ENCODE peak calls at places on chromosomes 16 and 17, in seven cellular contexts. L is breast epithelium; M is tibial nerve; J is sigmoid colon; S is GM23338; O is CD8-positive, alpha-beta T cell; Z is A549. W is an unnamed sample.
A peak's percentile ranks its signal among the peaks of the same experiment; 100 is the strongest.

GRCh38 chr17:58056476-58056875 is 26.7 kb upstream of the DYNLL2 start:
- DNase-seq in L (no peak), M (no peak), J (no peak), S (no peak), O (no peak), Z (no peak), W (no peak)

GRCh38 chr17:41917957-41918391 is 777 bp downstream of the ACLY start:
- DNase-seq in L (peak; percentile 26), M (peak; percentile 33), J (peak; percentile 85), S (peak; percentile 52), O (peak; percentile 3), Z (peak; percentile 44), W (peak; percentile 47)

GRCh38 chr17:15350777-15351486 is 9.5 kb upstream of the TEKT3 start:
- DNase-seq in L (no peak), M (no peak), J (peak; percentile 93), S (no peak), O (no peak), Z (no peak), W (peak; percentile 21)

GRCh38 chr16:77805403-77805802 is 17.0 kb downstream of the VAT1L start:
- DNase-seq in L (peak; percentile 21), M (no peak), J (no peak), S (no peak), O (no peak), Z (no peak), W (no peak)

GRCh38 chr16:4373909-4374742 is 2.5 kb downstream of the VASN start:
- DNase-seq in L (peak; percentile 70), M (peak; percentile 78), J (peak; percentile 95), S (peak; percentile 79), O (no peak), Z (peak; percentile 68), W (peak; percentile 99)

GRCh38 chr16:2769675-2770056 is 7.4 kb downstream of the ELOB start:
- DNase-seq in L (peak; percentile 64), M (peak; percentile 79), J (no peak), S (no peak), O (no peak), Z (peak; percentile 41), W (no peak)

GRCh38 chr17:53227514-53227913 is 595.2 kb upstream of the KIF2B start:
- DNase-seq in L (no peak), M (no peak), J (no peak), S (no peak), O (no peak), Z (no peak), W (no peak)

GRCh38 chr16:10579965-10580918 is at the start of gene EMP2:
- DNase-seq in L (peak; percentile 60), M (peak; percentile 67), J (peak; percentile 93), S (peak; percentile 87), O (no peak), Z (peak; percentile 75), W (peak; percentile 78)

GRCh38 chr16:15899538-15900100 is 11.2 kb upstream of the CEP20 start:
- DNase-seq in L (peak; percentile 76), M (no peak), J (no peak), S (no peak), O (no peak), Z (peak; percentile 95), W (peak; percentile 54)

GRCh38 chr16:30786936-30787612 is at the start of gene ZNF629:
- DNase-seq in L (peak; percentile 54), M (no peak), J (peak; percentile 89), S (peak; percentile 95), O (no peak), Z (peak; percentile 77), W (peak; percentile 79)

GRCh38 chr17:20852541-20853370 is 190.1 kb downstream of the USP22 start:
- DNase-seq in L (no peak), M (no peak), J (peak; percentile 75), S (peak; percentile 67), O (no peak), Z (peak; percentile 48), W (peak; percentile 69)

GRCh38 chr16:27781195-27781524 is 231.2 kb downstream of the KATNIP start:
- DNase-seq in L (no peak), M (no peak), J (peak; percentile 73), S (no peak), O (no peak), Z (no peak), W (peak; percentile 11)

GRCh38 chr17:73430848-73431247 is 119.0 kb upstream of the CDC42EP4 start:
- DNase-seq in L (no peak), M (no peak), J (no peak), S (no peak), O (no peak), Z (no peak), W (no peak)

GRCh38 chr17:75288784-75289121 is 480 bp downstream of the SLC25A19 start:
- DNase-seq in L (peak; percentile 46), M (no peak), J (no peak), S (peak; percentile 72), O (no peak), Z (no peak), W (no peak)

GRCh38 chr17:39754161-39754957 is 16.6 kb downstream of the GRB7 start:
- DNase-seq in L (peak; percentile 81), M (peak; percentile 76), J (peak; percentile 95), S (peak; percentile 74), O (peak; percentile 99), Z (peak; percentile 85), W (peak; percentile 93)

GRCh38 chr17:69468211-69468610 is 53.7 kb downstream of the MAP2K6 start:
- DNase-seq in L (no peak), M (no peak), J (no peak), S (no peak), O (no peak), Z (peak; percentile 37), W (no peak)

GRCh38 chr16:24516900-24517669 is 22.3 kb upstream of the RBBP6 start:
- DNase-seq in L (peak; percentile 75), M (peak; percentile 69), J (peak; percentile 90), S (peak; percentile 92), O (peak; percentile 62), Z (peak; percentile 91), W (peak; percentile 92)

GRCh38 chr16:49600976-49601375 is 227.4 kb downstream of the C16orf78 start:
- DNase-seq in L (no peak), M (no peak), J (no peak), S (no peak), O (no peak), Z (no peak), W (no peak)

GRCh38 chr17:39705786-39706348 is 6.0 kb downstream of the ERBB2 start:
- DNase-seq in L (peak; percentile 92), M (no peak), J (no peak), S (no peak), O (no peak), Z (no peak), W (no peak)

GRCh38 chr17:12618557-12618956 is 47.1 kb upstream of the MYOCD start:
- DNase-seq in L (no peak), M (no peak), J (no peak), S (no peak), O (no peak), Z (no peak), W (no peak)

GRCh38 chr16:50668368-50669008 is 12.6 kb downstream of the SNX20 start:
- DNase-seq in L (peak; percentile 30), M (no peak), J (no peak), S (no peak), O (no peak), Z (no peak), W (no peak)

GRCh38 chr17:78242024-78242742 is 10.8 kb downstream of the TMEM235 start:
- DNase-seq in L (no peak), M (no peak), J (no peak), S (no peak), O (no peak), Z (no peak), W (no peak)

GRCh38 chr17:75642221-75643032 is 9.2 kb downstream of the SMIM5 start:
- DNase-seq in L (peak; percentile 54), M (no peak), J (no peak), S (no peak), O (no peak), Z (no peak), W (no peak)

GRCh38 chr17:15963670-15964110 is 18.8 kb downstream of the ADORA2B start:
- DNase-seq in L (peak; percentile 49), M (no peak), J (no peak), S (no peak), O (no peak), Z (peak; percentile 65), W (no peak)

GRCh38 chr16:74667215-74667765 is 613 bp upstream of the RFWD3 start:
- DNase-seq in L (peak; percentile 24), M (no peak), J (peak; percentile 69), S (peak; percentile 80), O (no peak), Z (peak; percentile 14), W (peak; percentile 71)

GRCh38 chr16:9275386-9275785 is 183.9 kb downstream of the HAPSTR1 start:
- DNase-seq in L (no peak), M (no peak), J (no peak), S (no peak), O (no peak), Z (no peak), W (no peak)

GRCh38 chr16:89844739-89845339 is 16.6 kb downstream of the SPIRE2 start:
- DNase-seq in L (no peak), M (no peak), J (no peak), S (no peak), O (no peak), Z (no peak), W (no peak)

GRCh38 chr17:48567209-48567608 is 10.9 kb downstream of the HOXB4 start:
- DNase-seq in L (no peak), M (no peak), J (no peak), S (no peak), O (no peak), Z (no peak), W (no peak)
- H3K4me3 ChIP-seq in L (no peak overlapping the region), M (no peak overlapping the region), J (no peak overlapping the region), S (no peak overlapping the region), O (no peak overlapping the region), Z (no peak overlapping the region), W (no peak overlapping the region)

GRCh38 chr17:7308625-7309433 is 1.4 kb downstream of the EIF5A start:
- DNase-seq in L (peak; percentile 85), M (peak; percentile 46), J (peak; percentile 89), S (peak; percentile 91), O (peak; percentile 77), Z (peak; percentile 89), W (peak; percentile 86)
- H3K4me1 ChIP-seq in L (peaks cover 5% of the 10 kb centered on the region), M (peaks cover 56% of the 10 kb centered on the region), J (peaks cover 44% of the 10 kb centered on the region), S (peaks cover 21% of the 10 kb centered on the region), O (peaks cover 40% of the 10 kb centered on the region), Z (peaks cover 46% of the 10 kb centered on the region), W (peaks cover 10% of the 10 kb centered on the region)

DNA sequence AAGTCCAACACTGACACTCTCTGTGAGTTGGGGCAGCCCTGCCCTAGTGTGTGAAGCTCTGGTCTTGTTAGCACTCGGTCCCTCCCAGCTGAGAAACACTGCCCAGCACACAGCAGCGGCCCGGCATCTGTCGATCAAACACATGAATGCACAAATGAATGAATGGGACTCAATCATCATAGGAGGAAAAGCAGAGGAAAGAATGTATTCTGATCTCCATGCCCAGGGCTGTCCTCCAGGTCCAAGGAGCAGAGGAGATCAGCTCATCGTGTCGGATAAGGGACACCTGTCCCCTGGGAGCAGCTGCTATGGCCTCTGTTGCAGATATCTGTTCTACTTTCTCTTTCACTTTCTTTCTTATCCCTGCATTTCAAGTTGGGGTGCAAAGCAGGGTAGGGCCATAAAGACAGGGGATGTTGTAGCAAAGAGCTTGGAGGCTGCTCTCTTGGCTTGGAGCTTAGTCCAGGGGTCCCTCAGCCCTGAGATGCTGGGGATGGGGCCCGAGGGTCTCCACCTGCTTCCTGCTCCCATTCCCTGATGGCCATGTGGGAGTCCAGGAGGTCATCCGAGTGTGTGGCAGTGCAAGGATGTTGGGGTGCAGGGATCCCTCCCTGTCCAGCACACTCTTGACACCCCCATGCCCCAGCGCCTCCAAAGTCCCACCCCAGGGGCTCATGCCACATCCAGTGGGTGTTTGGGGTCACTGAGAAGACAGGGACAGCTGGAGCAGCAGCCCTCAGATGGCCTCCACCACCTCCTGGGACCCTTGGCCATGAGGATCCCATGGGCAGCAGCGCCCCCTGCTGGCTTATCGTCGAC is 88.2 kb downstream of the IRF8 start:
- DNase-seq in L (no peak), M (no peak), J (peak; percentile 64), S (peak; percentile 66), O (peak; percentile 27), Z (no peak), W (peak; percentile 59)
- H3K4me3 ChIP-seq in L (no peak overlapping the region), M (no peak overlapping the region), J (no peak overlapping the region), S (no peak overlapping the region), O (no peak overlapping the region), Z (no peak overlapping the region), W (no peak overlapping the region)

GRCh38 chr17:34246436-34246835 is 8.6 kb upstream of the CCL2 start:
- DNase-seq in L (no peak), M (no peak), J (no peak), S (no peak), O (no peak), Z (no peak), W (no peak)
- H3K4me1 ChIP-seq in L (peaks cover 2% of the 10 kb centered on the region), M (peaks cover 67% of the 10 kb centered on the region), J (peaks cover 54% of the 10 kb centered on the region), S (peaks cover 24% of the 10 kb centered on the region), O (no peaks in the 10 kb centered on the region), Z (peaks cover 37% of the 10 kb centered on the region), W (no peaks in the 10 kb centered on the region)

W was measured in cardiac muscle cell.